ENCODE peak calls at places on chromosomes 3 and 15, in ten cellular contexts. P, I, R, E, C, A, L, S, U and W are unnamed samples.

GRCh38 chr15:75455424-75455981 is 4.0 kb upstream of the SIN3A start:
- DNase-seq in U (peak), P (peak), S (peak), R (peak), E (peak), C (peak), A (peak), I (peak), L (no peak), W (no peak)

GRCh38 chr15:76614725-76615124 is 278.2 kb downstream of the ISL2 start:
- DNase-seq in A (no peak), R (no peak), U (no peak), I (no peak), L (no peak), P (no peak), S (no peak), C (no peak), E (no peak), W (no peak)

GRCh38 chr3:89179355-89179997 is 72.1 kb downstream of the EPHA3 start:
- DNase-seq in P (no peak), C (no peak), E (no peak), U (peak), S (no peak), A (no peak), R (no peak), L (no peak), I (no peak), W (no peak)

GRCh38 chr3:185939721-185940120 is 1.9 kb upstream of the TRA2B start:
- DNase-seq in R (no peak), U (no peak), C (no peak), P (no peak), I (peak), E (no peak), A (no peak), S (no peak), L (no peak), W (no peak)

GRCh38 chr3:113668015-113668414 is 28.4 kb downstream of the USF3 start:
- DNase-seq in A (no peak), E (no peak), R (no peak), L (no peak), P (no peak), U (no peak), I (peak), S (peak), C (no peak), W (no peak)

GRCh38 chr15:70492240-70493177 is 270.8 kb downstream of the UACA start:
- DNase-seq in C (peak), P (peak), L (no peak), S (peak), E (peak), I (peak), A (no peak), R (peak), U (no peak), W (no peak)

GRCh38 chr3:158768881-158769518 is 32.9 kb upstream of the MFSD1 start:
- DNase-seq in P (no peak), S (peak), C (peak), E (no peak), L (no peak), R (no peak), I (peak), U (no peak), A (no peak), W (no peak)

GRCh38 chr15:65259367-65259781 is 27.3 kb downstream of the PARP16 start:
- DNase-seq in I (no peak), S (peak), A (no peak), R (no peak), E (no peak), C (no peak), P (no peak), L (no peak), U (no peak), W (no peak)

GRCh38 chr3:103813955-103814354 is 1379.1 kb downstream of the ZPLD1 start:
- DNase-seq in E (no peak), I (no peak), A (no peak), R (no peak), P (no peak), L (no peak), U (peak), C (no peak), S (no peak), W (no peak)

GRCh38 chr15:53675832-53676231 is 83.6 kb downstream of the WDR72 start:
- DNase-seq in C (no peak), I (no peak), U (no peak), R (no peak), A (no peak), S (no peak), P (no peak), L (no peak), E (no peak), W (no peak)